ENCODE peak calls at places on chromosomes 11 and 22, in nine cellular contexts. One of them, this sample, is unnamed. For H3K4me1, the result is how much of the 10 kb centered on the place peaks cover.

GRCh38 chr11:27233654-27234042 is 129.4 kb downstream of the CCDC34 start:
- DNase-seq in mammary epithelial cell: no peak
- DNase-seq in thoracic aorta: no peak
- DNase-seq in esophagus squamous epithelium: no peak
- DNase-seq in A673: no peak
- DNase-seq in upper lobe of right lung: no peak
- DNase-seq in IMR-90: no peak
- DNase-seq in hepatocyte: no peak
- DNase-seq in colonic mucosa: no peak
- DNase-seq in this sample: no peak

GRCh38 chr11:8922691-8923090 is 10.1 kb downstream of the C11orf16 start:
- DNase-seq in mammary epithelial cell: no peak
- DNase-seq in thoracic aorta: no peak
- DNase-seq in esophagus squamous epithelium: no peak
- DNase-seq in A673: no peak
- DNase-seq in upper lobe of right lung: no peak
- DNase-seq in IMR-90: no peak
- DNase-seq in hepatocyte: no peak
- DNase-seq in colonic mucosa: no peak
- DNase-seq in this sample: no peak

GRCh38 chr11:86874314-86875056 is 74.1 kb downstream of the PRSS23 start:
- DNase-seq in mammary epithelial cell: no peak
- DNase-seq in thoracic aorta: no peak
- DNase-seq in esophagus squamous epithelium: no peak
- DNase-seq in A673: no peak
- DNase-seq in upper lobe of right lung: no peak
- DNase-seq in IMR-90: peak
- DNase-seq in hepatocyte: no peak
- DNase-seq in colonic mucosa: no peak
- DNase-seq in this sample: no peak

GRCh38 chr22:50568626-50569025 is 5.9 kb upstream of the SYCE3 start:
- DNase-seq in mammary epithelial cell: no peak
- DNase-seq in thoracic aorta: no peak
- DNase-seq in esophagus squamous epithelium: no peak
- DNase-seq in A673: no peak
- DNase-seq in upper lobe of right lung: no peak
- DNase-seq in IMR-90: no peak
- DNase-seq in hepatocyte: no peak
- DNase-seq in colonic mucosa: no peak
- DNase-seq in this sample: no peak

GRCh38 chr11:111370902-111371578 is 8.0 kb downstream of the POU2AF1 start:
- DNase-seq in mammary epithelial cell: no peak
- DNase-seq in thoracic aorta: no peak
- DNase-seq in esophagus squamous epithelium: no peak
- DNase-seq in A673: no peak
- DNase-seq in upper lobe of right lung: no peak
- DNase-seq in IMR-90: no peak
- DNase-seq in hepatocyte: no peak
- DNase-seq in colonic mucosa: no peak
- DNase-seq in this sample: no peak

GRCh38 chr11:120835601-120836228 is 188.2 kb upstream of the TBCEL start:
- DNase-seq in mammary epithelial cell: no peak
- DNase-seq in thoracic aorta: no peak
- DNase-seq in esophagus squamous epithelium: no peak
- DNase-seq in A673: no peak
- DNase-seq in upper lobe of right lung: no peak
- DNase-seq in IMR-90: peak
- DNase-seq in hepatocyte: peak
- DNase-seq in colonic mucosa: no peak
- DNase-seq in this sample: no peak

GRCh38 chr11:2741377-2742131 is 41.8 kb upstream of the KCNQ1OT1 start:
- DNase-seq in mammary epithelial cell: no peak
- DNase-seq in thoracic aorta: no peak
- DNase-seq in esophagus squamous epithelium: no peak
- DNase-seq in A673: no peak
- DNase-seq in upper lobe of right lung: peak
- DNase-seq in IMR-90: peak
- DNase-seq in hepatocyte: peak
- DNase-seq in colonic mucosa: no peak
- DNase-seq in this sample: no peak

GRCh38 chr11:92125316-92125715 is 99.3 kb upstream of the FAT3 start:
- DNase-seq in mammary epithelial cell: no peak
- DNase-seq in thoracic aorta: no peak
- DNase-seq in esophagus squamous epithelium: no peak
- DNase-seq in A673: no peak
- DNase-seq in upper lobe of right lung: no peak
- DNase-seq in IMR-90: no peak
- DNase-seq in hepatocyte: no peak
- DNase-seq in colonic mucosa: no peak
- DNase-seq in this sample: no peak

GRCh38 chr11:78651923-78652602 is 77.4 kb upstream of the NARS2 start:
- DNase-seq in mammary epithelial cell: no peak
- DNase-seq in thoracic aorta: no peak
- DNase-seq in esophagus squamous epithelium: no peak
- DNase-seq in A673: no peak
- DNase-seq in upper lobe of right lung: no peak
- DNase-seq in IMR-90: no peak
- DNase-seq in hepatocyte: no peak
- DNase-seq in colonic mucosa: no peak
- DNase-seq in this sample: no peak

GRCh38 chr11:108873305-108873704 is 208.4 kb downstream of the DDX10 start:
- DNase-seq in mammary epithelial cell: peak
- DNase-seq in thoracic aorta: no peak
- DNase-seq in esophagus squamous epithelium: no peak
- DNase-seq in A673: no peak
- DNase-seq in upper lobe of right lung: no peak
- DNase-seq in IMR-90: peak
- DNase-seq in hepatocyte: no peak
- DNase-seq in colonic mucosa: no peak
- DNase-seq in this sample: no peak

GRCh38 chr22:46069518-46070214 is 80.7 kb upstream of the PPARA start:
- DNase-seq in mammary epithelial cell: peak
- DNase-seq in thoracic aorta: peak
- DNase-seq in esophagus squamous epithelium: no peak
- DNase-seq in A673: peak
- DNase-seq in upper lobe of right lung: peak
- DNase-seq in IMR-90: peak
- DNase-seq in hepatocyte: no peak
- DNase-seq in colonic mucosa: peak
- DNase-seq in this sample: peak

GRCh38 chr11:91922846-91923245 is 301.8 kb upstream of the FAT3 start:
- DNase-seq in mammary epithelial cell: no peak
- DNase-seq in thoracic aorta: no peak
- DNase-seq in esophagus squamous epithelium: no peak
- DNase-seq in A673: no peak
- DNase-seq in upper lobe of right lung: no peak
- DNase-seq in IMR-90: no peak
- DNase-seq in hepatocyte: no peak
- DNase-seq in colonic mucosa: no peak
- DNase-seq in this sample: no peak

GRCh38 chr11:102269927-102270326 is 47.4 kb upstream of the BIRC3 start:
- DNase-seq in mammary epithelial cell: peak
- DNase-seq in thoracic aorta: no peak
- DNase-seq in esophagus squamous epithelium: no peak
- DNase-seq in A673: no peak
- DNase-seq in upper lobe of right lung: no peak
- DNase-seq in IMR-90: peak
- DNase-seq in hepatocyte: no peak
- DNase-seq in colonic mucosa: no peak
- DNase-seq in this sample: peak

GRCh38 chr22:37433786-37434185 is 6.5 kb upstream of the ELFN2 start:
- DNase-seq in mammary epithelial cell: no peak
- DNase-seq in thoracic aorta: no peak
- DNase-seq in esophagus squamous epithelium: no peak
- DNase-seq in A673: no peak
- DNase-seq in upper lobe of right lung: no peak
- DNase-seq in IMR-90: no peak
- DNase-seq in hepatocyte: no peak
- DNase-seq in colonic mucosa: no peak
- DNase-seq in this sample: no peak

GRCh38 chr11:44572884-44573283 is 7.4 kb downstream of the CD82 start:
- DNase-seq in mammary epithelial cell: no peak
- DNase-seq in thoracic aorta: no peak
- DNase-seq in esophagus squamous epithelium: no peak
- DNase-seq in A673: no peak
- DNase-seq in upper lobe of right lung: no peak
- DNase-seq in IMR-90: no peak
- DNase-seq in hepatocyte: no peak
- DNase-seq in colonic mucosa: no peak
- DNase-seq in this sample: peak

GRCh38 chr11:116239247-116239646 is 533.5 kb downstream of the BUD13 start:
- DNase-seq in mammary epithelial cell: no peak
- DNase-seq in thoracic aorta: no peak
- DNase-seq in esophagus squamous epithelium: no peak
- DNase-seq in A673: no peak
- DNase-seq in upper lobe of right lung: no peak
- DNase-seq in IMR-90: no peak
- DNase-seq in hepatocyte: no peak
- DNase-seq in colonic mucosa: no peak
- DNase-seq in this sample: no peak

GRCh38 chr22:44500623-44501022 is 2.6 kb upstream of the RTL6 start:
- DNase-seq in mammary epithelial cell: no peak
- DNase-seq in thoracic aorta: no peak
- DNase-seq in esophagus squamous epithelium: no peak
- DNase-seq in A673: no peak
- DNase-seq in upper lobe of right lung: no peak
- DNase-seq in IMR-90: no peak
- DNase-seq in hepatocyte: no peak
- DNase-seq in colonic mucosa: no peak
- DNase-seq in this sample: no peak

GRCh38 chr11:75497788-75498404 is 27.8 kb downstream of the GDPD5 start:
- DNase-seq in mammary epithelial cell: no peak
- DNase-seq in thoracic aorta: no peak
- DNase-seq in esophagus squamous epithelium: no peak
- DNase-seq in A673: no peak
- DNase-seq in upper lobe of right lung: no peak
- DNase-seq in IMR-90: no peak
- DNase-seq in hepatocyte: no peak
- DNase-seq in colonic mucosa: no peak
- DNase-seq in this sample: no peak

GRCh38 chr11:72091292-72091691 is 10.6 kb downstream of the LRRC51 start:
- DNase-seq in mammary epithelial cell: peak
- DNase-seq in thoracic aorta: no peak
- DNase-seq in esophagus squamous epithelium: no peak
- DNase-seq in A673: peak
- DNase-seq in upper lobe of right lung: peak
- DNase-seq in IMR-90: peak
- DNase-seq in hepatocyte: peak
- DNase-seq in colonic mucosa: peak
- DNase-seq in this sample: no peak

GRCh38 chr11:20599424-20600346 is at the start of gene SLC6A5:
- DNase-seq in mammary epithelial cell: peak
- DNase-seq in thoracic aorta: no peak
- DNase-seq in esophagus squamous epithelium: no peak
- DNase-seq in A673: peak
- DNase-seq in upper lobe of right lung: peak
- DNase-seq in IMR-90: peak
- DNase-seq in hepatocyte: peak
- DNase-seq in colonic mucosa: no peak
- DNase-seq in this sample: no peak

GRCh38 chr22:23137905-23138520 is 3.8 kb downstream of the RSPH14 start:
- DNase-seq in mammary epithelial cell: peak
- DNase-seq in thoracic aorta: no peak
- DNase-seq in esophagus squamous epithelium: no peak
- DNase-seq in A673: no peak
- DNase-seq in upper lobe of right lung: no peak
- DNase-seq in IMR-90: no peak
- DNase-seq in hepatocyte: no peak
- DNase-seq in colonic mucosa: no peak
- DNase-seq in this sample: no peak

GRCh38 chr11:12185106-12185690 is 74.8 kb downstream of the MICAL2 start:
- DNase-seq in mammary epithelial cell: no peak
- DNase-seq in thoracic aorta: no peak
- DNase-seq in esophagus squamous epithelium: no peak
- DNase-seq in A673: no peak
- DNase-seq in upper lobe of right lung: no peak
- DNase-seq in IMR-90: no peak
- DNase-seq in hepatocyte: no peak
- DNase-seq in colonic mucosa: no peak
- DNase-seq in this sample: no peak
- H3K4me1 ChIP-seq in mammary epithelial cell: half or more
- H3K4me1 ChIP-seq in thoracic aorta: under half
- H3K4me1 ChIP-seq in esophagus squamous epithelium: under half
- H3K4me1 ChIP-seq in A673: under half
- H3K4me1 ChIP-seq in upper lobe of right lung: under half
- H3K4me1 ChIP-seq in IMR-90: under half
- H3K4me1 ChIP-seq in hepatocyte: under half
- H3K4me1 ChIP-seq in colonic mucosa: under half
- H3K4me1 ChIP-seq in this sample: half or more

GRCh38 chr22:33796494-33796893 is 123.8 kb downstream of the LARGE1 start:
- DNase-seq in mammary epithelial cell: no peak
- DNase-seq in thoracic aorta: no peak
- DNase-seq in esophagus squamous epithelium: no peak
- DNase-seq in A673: no peak
- DNase-seq in upper lobe of right lung: no peak
- DNase-seq in IMR-90: no peak
- DNase-seq in hepatocyte: no peak
- DNase-seq in colonic mucosa: no peak
- DNase-seq in this sample: no peak
- TF ChIP-seq CTCF in mammary epithelial cell: no peak
- TF ChIP-seq CTCF in thoracic aorta: no peak
- TF ChIP-seq CTCF in esophagus squamous epithelium: no peak
- TF ChIP-seq CTCF in A673: no peak
- TF ChIP-seq CTCF in upper lobe of right lung: no peak
- TF ChIP-seq CTCF in IMR-90: no peak
- TF ChIP-seq CTCF in hepatocyte: no peak
- TF ChIP-seq CTCF in colonic mucosa: no peak
- TF ChIP-seq CTCF in this sample: no peak

GRCh38 chr11:43289368-43289767 is 22.4 kb upstream of the API5 start:
- DNase-seq in mammary epithelial cell: no peak
- DNase-seq in thoracic aorta: no peak
- DNase-seq in esophagus squamous epithelium: no peak
- DNase-seq in A673: no peak
- DNase-seq in upper lobe of right lung: no peak
- DNase-seq in IMR-90: no peak
- DNase-seq in hepatocyte: no peak
- DNase-seq in colonic mucosa: no peak
- DNase-seq in this sample: no peak
- H3K4me1 ChIP-seq in mammary epithelial cell: under half
- H3K4me1 ChIP-seq in thoracic aorta: under half
- H3K4me1 ChIP-seq in esophagus squamous epithelium: under half
- H3K4me1 ChIP-seq in A673: under half
- H3K4me1 ChIP-seq in upper lobe of right lung: under half
- H3K4me1 ChIP-seq in IMR-90: under half
- H3K4me1 ChIP-seq in hepatocyte: under half
- H3K4me1 ChIP-seq in colonic mucosa: under half
- H3K4me1 ChIP-seq in this sample: under half

DNA sequence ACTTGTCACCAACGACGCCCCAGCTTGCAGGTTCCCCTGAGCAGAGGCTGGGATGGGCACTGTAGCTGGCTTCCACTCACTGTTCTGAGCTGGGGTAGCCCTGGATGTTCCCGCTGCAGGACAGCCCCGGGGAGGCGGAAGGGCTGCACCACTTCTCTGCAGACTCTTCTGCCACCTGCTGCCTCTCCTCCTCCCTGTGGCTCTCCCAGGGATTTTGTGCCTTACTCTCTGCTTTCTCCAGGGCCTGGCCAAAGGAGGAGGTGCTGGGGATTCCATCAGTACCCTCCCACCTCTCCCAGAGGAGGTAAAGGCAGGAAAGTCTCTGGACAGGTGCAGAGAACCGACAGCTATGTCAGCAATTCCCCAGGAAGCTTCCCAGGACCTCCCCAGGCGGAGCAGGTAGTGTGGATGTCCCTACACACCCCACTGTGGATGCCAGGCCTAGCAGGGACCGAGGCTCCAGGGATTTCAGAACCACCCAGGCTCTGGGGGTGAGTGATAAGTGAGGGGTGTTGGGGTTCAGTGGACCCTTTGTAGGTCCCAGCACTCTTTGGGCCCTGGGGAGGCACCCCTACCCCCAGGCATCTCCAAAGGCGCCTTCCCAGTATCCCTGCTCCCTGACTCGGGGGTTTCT is 11.3 kb downstream of the DUSP8 start:
- DNase-seq in mammary epithelial cell: no peak
- DNase-seq in thoracic aorta: no peak
- DNase-seq in esophagus squamous epithelium: no peak
- DNase-seq in A673: no peak
- DNase-seq in upper lobe of right lung: no peak
- DNase-seq in IMR-90: no peak
- DNase-seq in hepatocyte: no peak
- DNase-seq in colonic mucosa: no peak
- DNase-seq in this sample: no peak
- TF ChIP-seq CTCF in mammary epithelial cell: peak
- TF ChIP-seq CTCF in thoracic aorta: no peak
- TF ChIP-seq CTCF in esophagus squamous epithelium: no peak
- TF ChIP-seq CTCF in A673: no peak
- TF ChIP-seq CTCF in upper lobe of right lung: no peak
- TF ChIP-seq CTCF in IMR-90: no peak
- TF ChIP-seq CTCF in hepatocyte: no peak
- TF ChIP-seq CTCF in colonic mucosa: no peak
- TF ChIP-seq CTCF in this sample: no peak